ENCODE peak calls at places on chromosomes 5 and 9, in four cellular contexts. N, O, D and X are unnamed samples.

GRCh38 chr5:143685416-143685815 is 126.5 kb upstream of the HMHB1 start:
- DNase-seq in N (no peak), O (no peak), D (no peak), X (no peak)

GRCh38 chr5:61569353-61569752 is 237.3 kb downstream of the ZSWIM6 start:
- DNase-seq in N (no peak), O (no peak), D (no peak), X (no peak)

GRCh38 chr5:52685621-52686370 is 101.9 kb upstream of the ITGA1 start:
- DNase-seq in N (no peak), O (no peak), D (no peak), X (no peak)

GRCh38 chr9:138114501-138115245 is 237.1 kb downstream of the CACNA1B start:
- DNase-seq in N (peak; percentile 4), O (no peak), D (no peak), X (no peak)

GRCh38 chr9:124780757-124781151 is 3.8 kb downstream of the OLFML2A start:
- DNase-seq in N (no peak), O (peak; percentile 13), D (no peak), X (no peak)

GRCh38 chr9:81592890-81593271 is 96.5 kb downstream of the TLE1 start:
- DNase-seq in N (no peak), O (no peak), D (no peak), X (peak; percentile 60)

GRCh38 chr5:167352801-167353200 is 938.6 kb upstream of the WWC1 start:
- DNase-seq in N (no peak), O (no peak), D (no peak), X (no peak)

GRCh38 chr5:4058899-4059298 is 463.3 kb downstream of the IRX1 start:
- DNase-seq in N (peak; percentile 40), O (no peak), D (no peak), X (no peak)

GRCh38 chr5:1687301-1687970 is 112.2 kb downstream of the MRPL36 start:
- DNase-seq in N (no peak), O (no peak), D (no peak), X (no peak)

GRCh38 chr9:100492952-100493351 is 20.0 kb downstream of the TMEFF1 start:
- DNase-seq in N (no peak), O (no peak), D (no peak), X (no peak)

GRCh38 chr5:14665110-14665822 is 748 bp downstream of the OTULIN start:
- DNase-seq in N (peak; percentile 48), O (peak; percentile 22), D (no peak), X (no peak)

GRCh38 chr5:31049461-31049860 is 144.0 kb upstream of the CDH6 start:
- DNase-seq in N (no peak), O (no peak), D (no peak), X (no peak)

GRCh38 chr5:67253911-67254310 is 57.3 kb upstream of the CD180 start:
- DNase-seq in N (no peak), O (no peak), D (no peak), X (no peak)

GRCh38 chr5:35430381-35431162 is 187.1 kb upstream of the SPEF2 start:
- DNase-seq in N (no peak), O (no peak), D (no peak), X (no peak)

GRCh38 chr5:156326718-156327259 is at the start of gene SGCD:
- DNase-seq in N (no peak), O (peak; percentile 69), D (peak; percentile 38), X (peak; percentile 14)

GRCh38 chr5:38598296-38598993 is 42.0 kb upstream of the LIFR start:
- DNase-seq in N (no peak), O (no peak), D (no peak), X (no peak)

GRCh38 chr5:157778121-157778805 is 34.8 kb downstream of the LSM11 start:
- DNase-seq in N (no peak), O (no peak), D (no peak), X (no peak)

GRCh38 chr5:37638897-37639296 is 200.9 kb downstream of the GDNF start:
- DNase-seq in N (no peak), O (no peak), D (no peak), X (no peak)

GRCh38 chr9:122354536-122355199 is 16.2 kb upstream of the PTGS1 start:
- DNase-seq in N (no peak), O (no peak), D (no peak), X (no peak)

GRCh38 chr9:81759680-81760215 is 70.4 kb upstream of the TLE1 start:
- DNase-seq in N (no peak), O (no peak), D (no peak), X (peak; percentile 5)

GRCh38 chr9:134360897-134361296 is 34.6 kb downstream of the RXRA start:
- DNase-seq in N (no peak), O (no peak), D (no peak), X (peak; percentile 56)

GRCh38 chr9:134360180-134360759 is 34.0 kb downstream of the RXRA start:
- DNase-seq in N (no peak), O (no peak), D (no peak), X (no peak)

GRCh38 chr9:134359493-134360179 is 33.4 kb downstream of the RXRA start:
- DNase-seq in N (no peak), O (no peak), D (no peak), X (no peak)

GRCh38 chr9:134361843-134362414 is 35.7 kb downstream of the RXRA start:
- DNase-seq in N (no peak), O (no peak), D (no peak), X (no peak)

GRCh38 chr9:134361426-134361825 is 35.2 kb downstream of the RXRA start:
- DNase-seq in N (no peak), O (no peak), D (no peak), X (no peak)
- H3K4me1 ChIP-seq in N (no peaks in the 10 kb centered on the region), O (peaks cover 52% of the 10 kb centered on the region), D (peaks cover 64% of the 10 kb centered on the region), X (peaks cover 74% of the 10 kb centered on the region)

GRCh38 chr9:98302150-98302549 is 46.7 kb upstream of the TBC1D2 start:
- DNase-seq in N (no peak), O (no peak), D (no peak), X (no peak)
- H3K9me3 ChIP-seq in N (no peaks in the 10 kb centered on the region), O (no peaks in the 10 kb centered on the region), D (no peaks in the 10 kb centered on the region), X (no peaks in the 10 kb centered on the region)

DNA sequence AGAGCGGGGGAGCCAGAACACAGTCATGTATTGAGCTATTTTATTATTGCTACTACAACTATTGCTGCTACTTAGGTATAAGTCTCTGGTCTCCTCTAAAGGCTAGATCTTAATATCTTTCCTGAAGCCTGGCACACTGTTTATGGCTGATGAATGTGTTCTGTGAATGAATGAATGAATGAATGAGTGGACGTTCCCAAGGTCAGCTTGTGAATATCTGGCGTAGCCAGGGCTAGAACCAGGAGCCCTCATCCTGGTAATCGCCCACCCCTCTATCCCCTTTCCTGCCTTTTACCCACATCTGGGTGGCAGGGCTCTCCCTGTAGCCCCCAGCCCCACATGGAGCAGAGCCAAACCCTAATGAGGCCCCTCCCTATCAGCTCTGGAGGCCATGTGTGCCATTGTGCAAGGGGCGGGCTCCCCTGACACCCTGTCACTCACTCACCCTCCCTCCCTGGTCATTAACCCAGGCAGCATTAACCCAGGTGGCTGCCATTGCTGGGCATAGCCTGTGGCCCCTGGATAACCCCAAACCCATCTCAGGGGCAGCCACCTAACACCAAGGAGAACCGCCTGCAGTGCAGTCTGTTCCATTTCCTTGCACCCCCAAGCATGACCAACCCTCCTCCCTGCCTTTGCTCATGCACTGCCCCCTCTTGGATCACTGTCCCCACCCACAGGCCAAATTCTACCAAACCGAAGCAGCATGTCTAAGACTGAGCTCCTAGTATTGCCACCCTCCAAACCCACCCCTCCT is 2.0 kb upstream of the AKNA start:
- DNase-seq in N (no peak), O (no peak), D (no peak), X (no peak)
- TF ChIP-seq CTCF in N (no peak), O (no peak), D (no peak), X (no peak)

GRCh38 chr5:150164640-150165039 is 1.9 kb upstream of the CDX1 start:
- DNase-seq in N (no peak), O (peak; percentile 75), D (no peak), X (no peak)
- H3K4me1 ChIP-seq in N (no peaks in the 10 kb centered on the region), O (peaks cover 10% of the 10 kb centered on the region), D (peaks cover 7% of the 10 kb centered on the region), X (peaks cover 15% of the 10 kb centered on the region)